ENCODE peak calls at places on chromosomes 13 and 19, in eight cellular contexts. L is nephron progenitor cell; M is Panc1; G is NCI-H146; K is stimulated activated CD8-positive, alpha-beta memory T cell treated with anti-CD3 and anti-CD28 coated beads, Interleukin-2, amount 100 ng/mL, for 48 hours; U is AG10803; Z is LHCN-M2; P is astrocyte of the hippocampus. E is an unnamed sample.
A peak's percentile ranks its signal among the peaks of the same experiment; 100 is the strongest.

GRCh38 chr19:50510700-50511068 is 307 bp downstream of the JOSD2 start:
- DNase-seq in L (no peak), M (no peak), G (peak; percentile 97), K (no peak), U (no peak), Z (no peak), P (no peak), E (no peak)

GRCh38 chr19:27867981-27868380 is 1345.0 kb downstream of the UQCRFS1 start:
- DNase-seq in L (no peak), M (no peak), G (no peak), K (no peak), U (no peak), Z (no peak), P (no peak), E (no peak)

GRCh38 chr19:48879025-48879572 is 6.9 kb downstream of the PPP1R15A start:
- DNase-seq in L (no peak), M (no peak), G (no peak), K (no peak), U (no peak), Z (no peak), P (no peak), E (no peak)

GRCh38 chr13:44300895-44301638 is 72.6 kb upstream of the SERP2 start:
- DNase-seq in L (no peak), M (no peak), G (no peak), K (no peak), U (peak; percentile 68), Z (peak; percentile 84), P (peak; percentile 92), E (no peak)

GRCh38 chr19:42683917-42684513 is 56.3 kb downstream of the PSG3 start:
- DNase-seq in L (peak; percentile 21), M (peak; percentile 13), G (no peak), K (no peak), U (peak; percentile 31), Z (peak; percentile 32), P (peak; percentile 54), E (peak; percentile 7)

GRCh38 chr19:6481541-6482342 is at the start of gene DENND1C:
- DNase-seq in L (peak; percentile 55), M (no peak), G (peak; percentile 2), K (peak; percentile 59), U (no peak), Z (no peak), P (no peak), E (no peak)

GRCh38 chr19:17779281-17779930 is 15.5 kb upstream of the B3GNT3 start:
- DNase-seq in L (peak; percentile 44), M (no peak), G (peak; percentile 66), K (no peak), U (peak; percentile 21), Z (peak; percentile 15), P (no peak), E (no peak)

GRCh38 chr19:48292798-48293197 is 22.9 kb downstream of the ZNF114 start:
- DNase-seq in L (no peak), M (no peak), G (no peak), K (no peak), U (peak; percentile 78), Z (peak; percentile 65), P (peak; percentile 69), E (no peak)

GRCh38 chr13:71169125-71169524 is 697.9 kb downstream of the DACH1 start:
- DNase-seq in L (no peak), M (no peak), G (peak; percentile 43), K (no peak), U (no peak), Z (no peak), P (peak; percentile 10), E (no peak)

GRCh38 chr19:7358102-7358597 is 9.4 kb downstream of the ARHGEF18 start:
- DNase-seq in L (no peak), M (no peak), G (no peak), K (no peak), U (no peak), Z (no peak), P (no peak), E (no peak)

GRCh38 chr13:33303885-33304284 is 18.3 kb upstream of the STARD13 start:
- DNase-seq in L (no peak), M (no peak), G (no peak), K (no peak), U (peak; percentile 73), Z (no peak), P (no peak), E (no peak)

GRCh38 chr13:46184277-46184699 is 2.3 kb upstream of the LCP1 start:
- DNase-seq in L (peak; percentile 45), M (no peak), G (peak; percentile 9), K (peak; percentile 53), U (no peak), Z (peak; percentile 2), P (no peak), E (no peak)

GRCh38 chr19:40809358-40810086 is 10.5 kb downstream of the EGLN2 start:
- DNase-seq in L (no peak), M (no peak), G (no peak), K (no peak), U (no peak), Z (no peak), P (no peak), E (no peak)

GRCh38 chr13:20294497-20294896 is 62.4 kb upstream of the GJB6 start:
- DNase-seq in L (no peak), M (no peak), G (no peak), K (no peak), U (no peak), Z (peak; percentile 5), P (no peak), E (no peak)

GRCh38 chr19:9885077-9885552 is 50.0 kb downstream of the PIN1 start:
- DNase-seq in L (no peak), M (no peak), G (no peak), K (no peak), U (peak; percentile 39), Z (peak; percentile 61), P (peak; percentile 58), E (no peak)

GRCh38 chr19:6866646-6867255 is 20.6 kb upstream of the ADGRE1 start:
- DNase-seq in L (no peak), M (no peak), G (no peak), K (no peak), U (no peak), Z (no peak), P (no peak), E (no peak)

GRCh38 chr13:83162493-83162892 is 719.8 kb downstream of the SLITRK1 start:
- DNase-seq in L (no peak), M (no peak), G (no peak), K (no peak), U (no peak), Z (no peak), P (no peak), E (no peak)

GRCh38 chr13:112073245-112074138 is 6.5 kb downstream of the SOX1 start:
- DNase-seq in L (peak; percentile 54), M (no peak), G (peak; percentile 85), K (no peak), U (no peak), Z (no peak), P (no peak), E (no peak)

GRCh38 chr13:59229861-59230260 is 933.9 kb downstream of the DIAPH3 start:
- DNase-seq in L (no peak), M (no peak), G (no peak), K (no peak), U (no peak), Z (no peak), P (peak; percentile 13), E (no peak)

GRCh38 chr19:42313840-42314755 is 989 bp downstream of the TMEM145 start:
- DNase-seq in L (no peak), M (no peak), G (no peak), K (no peak), U (no peak), Z (no peak), P (no peak), E (no peak)

GRCh38 chr19:33376423-33376822 is 2.9 kb downstream of the CEBPG start:
- DNase-seq in L (no peak), M (peak; percentile 64), G (no peak), K (no peak), U (peak; percentile 88), Z (peak; percentile 70), P (peak; percentile 83), E (peak; percentile 61)

GRCh38 chr19:18373892-18374629 is 11.9 kb upstream of the GDF15 start:
- DNase-seq in L (peak; percentile 75), M (no peak), G (peak; percentile 96), K (peak; percentile 69), U (peak; percentile 97), Z (peak; percentile 99), P (peak; percentile 97), E (peak; percentile 80)

GRCh38 chr19:45568732-45569131 is 15.9 kb downstream of the OPA3 start:
- DNase-seq in L (no peak), M (no peak), G (no peak), K (no peak), U (peak; percentile 53), Z (peak; percentile 93), P (peak; percentile 49), E (no peak)

GRCh38 chr19:7923295-7924191 is 2.4 kb downstream of the CTXN1 start:
- DNase-seq in L (no peak), M (no peak), G (no peak), K (no peak), U (no peak), Z (no peak), P (no peak), E (no peak)

GRCh38 chr13:104011505-104012270 is 945.5 kb upstream of the SLC10A2 start:
- DNase-seq in L (peak; percentile 33), M (no peak), G (no peak), K (no peak), U (no peak), Z (no peak), P (peak; percentile 75), E (no peak)

GRCh38 chr19:6930190-6930589 is 42.8 kb downstream of the ADGRE1 start:
- DNase-seq in L (no peak), M (no peak), G (no peak), K (no peak), U (no peak), Z (no peak), P (no peak), E (no peak)

GRCh38 chr13:20608438-20609020 is 41.6 kb downstream of the IFT88 start:
- DNase-seq in L (no peak), M (no peak), G (no peak), K (no peak), U (no peak), Z (no peak), P (peak; percentile 47), E (no peak)

GRCh38 chr19:2424686-2425621 is 2.4 kb downstream of the TIMM13 start:
- DNase-seq in L (peak; percentile 83), M (no peak), G (no peak), K (no peak), U (peak; percentile 72), Z (peak; percentile 72), P (peak; percentile 89), E (no peak)

GRCh38 chr19:42290523-42291436 is 11.2 kb upstream of the PRR19 start:
- DNase-seq in L (peak; percentile 64), M (no peak), G (no peak), K (peak; percentile 49), U (no peak), Z (no peak), P (no peak), E (no peak)

GRCh38 chr19:41206926-41207750 is 11.9 kb upstream of the AXL start:
- DNase-seq in L (no peak), M (no peak), G (no peak), K (no peak), U (peak; percentile 63), Z (no peak), P (no peak), E (no peak)

GRCh38 chr13:40394304-40394983 is 272.0 kb downstream of the FOXO1 start:
- DNase-seq in L (no peak), M (no peak), G (no peak), K (no peak), U (no peak), Z (no peak), P (no peak), E (no peak)

GRCh38 chr13:48776396-48776795 is 122.7 kb downstream of the CYSLTR2 start:
- DNase-seq in L (no peak), M (no peak), G (no peak), K (no peak), U (peak; percentile 29), Z (peak; percentile 53), P (peak; percentile 19), E (no peak)

E was measured in glomerular endothelial cell.